ENCODE peak calls at places on chromosomes 1 and 21, in ten cellular contexts. X, Y, J, L, M, Q, F, Z, H and I are unnamed samples.

GRCh38 chr1:66464356-66464755 is 69.6 kb upstream of the SGIP1 start:
- DNase-seq in X (no peak), Y (no peak), J (no peak), L (no peak), M (no peak), Q (no peak), F (no peak), Z (no peak), H (no peak), I (no peak)

GRCh38 chr1:66779475-66780078 is 21.5 kb downstream of the INSL5 start:
- DNase-seq in X (no peak), Y (no peak), J (no peak), L (no peak), M (no peak), Q (no peak), F (no peak), Z (no peak), H (no peak), I (no peak)

GRCh38 chr1:115142616-115143015 is 53.3 kb upstream of the TSPAN2 start:
- DNase-seq in X (no peak), Y (no peak), J (no peak), L (no peak), M (no peak), Q (no peak), F (no peak), Z (no peak), H (no peak), I (no peak)

GRCh38 chr1:157961805-157962762 is 31.4 kb upstream of the KIRREL1 start:
- DNase-seq in X (no peak), Y (no peak), J (no peak), L (no peak), M (no peak), Q (no peak), F (no peak), Z (no peak), H (peak; percentile 78), I (no peak)

GRCh38 chr1:154419620-154420020 is 14.5 kb downstream of the IL6R start:
- DNase-seq in X (peak; percentile 88), Y (no peak), J (peak; percentile 95), L (peak; percentile 80), M (peak; percentile 78), Q (peak; percentile 87), F (peak; percentile 79), Z (peak; percentile 86), H (no peak), I (no peak)

GRCh38 chr1:50422946-50423669 is at the start of gene DMRTA2:
- DNase-seq in X (no peak), Y (peak; percentile 33), J (no peak), L (no peak), M (peak; percentile 64), Q (no peak), F (no peak), Z (no peak), H (no peak), I (no peak)

GRCh38 chr1:246004281-246004680 is 502.8 kb downstream of the SMYD3 start:
- DNase-seq in X (no peak), Y (no peak), J (no peak), L (no peak), M (no peak), Q (no peak), F (peak; percentile 29), Z (no peak), H (no peak), I (no peak)

GRCh38 chr21:39385299-39386145 is 36.6 kb upstream of the HMGN1 start:
- DNase-seq in X (no peak), Y (no peak), J (peak; percentile 51), L (peak; percentile 62), M (peak; percentile 48), Q (peak; percentile 88), F (peak; percentile 90), Z (peak; percentile 47), H (no peak), I (peak; percentile 52)

GRCh38 chr21:35257413-35257812 is 208.3 kb upstream of the RUNX1 start:
- DNase-seq in X (no peak), Y (no peak), J (peak; percentile 76), L (peak; percentile 71), M (no peak), Q (peak; percentile 53), F (peak; percentile 51), Z (peak; percentile 90), H (peak; percentile 69), I (no peak)

GRCh38 chr1:74775735-74776134 is 42.8 kb downstream of the TYW3 start:
- DNase-seq in X (no peak), Y (no peak), J (no peak), L (no peak), M (no peak), Q (no peak), F (no peak), Z (no peak), H (no peak), I (no peak)

GRCh38 chr1:164587617-164588367 is 28.8 kb downstream of the PBX1 start:
- DNase-seq in X (no peak), Y (no peak), J (no peak), L (no peak), M (no peak), Q (no peak), F (no peak), Z (no peak), H (no peak), I (no peak)

GRCh38 chr1:159918041-159918917 is 7.0 kb downstream of the TAGLN2 start:
- DNase-seq in X (peak; percentile 65), Y (no peak), J (no peak), L (no peak), M (no peak), Q (no peak), F (no peak), Z (no peak), H (no peak), I (no peak)

GRCh38 chr1:171653796-171654704 is 1.6 kb upstream of the MYOC start:
- DNase-seq in X (no peak), Y (no peak), J (no peak), L (no peak), M (no peak), Q (no peak), F (no peak), Z (no peak), H (no peak), I (no peak)

GRCh38 chr1:216832192-216832591 is 109.0 kb upstream of the ESRRG start:
- DNase-seq in X (no peak), Y (no peak), J (no peak), L (no peak), M (no peak), Q (no peak), F (no peak), Z (no peak), H (no peak), I (no peak)

GRCh38 chr1:167107456-167107855 is 13.6 kb downstream of the STYXL2 start:
- DNase-seq in X (no peak), Y (no peak), J (no peak), L (no peak), M (no peak), Q (no peak), F (no peak), Z (no peak), H (no peak), I (no peak)

GRCh38 chr1:182054698-182055326 is 6.7 kb downstream of the ZNF648 start:
- DNase-seq in X (peak; percentile 75), Y (no peak), J (peak; percentile 56), L (no peak), M (peak; percentile 31), Q (no peak), F (peak; percentile 42), Z (no peak), H (peak; percentile 36), I (no peak)

GRCh38 chr1:215710340-215710971 is 143.4 kb downstream of the KCTD3 start:
- DNase-seq in X (peak; percentile 45), Y (no peak), J (no peak), L (peak; percentile 31), M (peak; percentile 83), Q (no peak), F (no peak), Z (peak; percentile 1), H (peak; percentile 31), I (no peak)
- TF ChIP-seq CTCF in X (peak; percentile 56), Y (peak; percentile 80), J (no peak), L (peak; percentile 69), M (peak; percentile 90), Q (no peak), F (peak; percentile 47), Z (peak; percentile 44), H (peak; percentile 43), I (no peak)

DNA sequence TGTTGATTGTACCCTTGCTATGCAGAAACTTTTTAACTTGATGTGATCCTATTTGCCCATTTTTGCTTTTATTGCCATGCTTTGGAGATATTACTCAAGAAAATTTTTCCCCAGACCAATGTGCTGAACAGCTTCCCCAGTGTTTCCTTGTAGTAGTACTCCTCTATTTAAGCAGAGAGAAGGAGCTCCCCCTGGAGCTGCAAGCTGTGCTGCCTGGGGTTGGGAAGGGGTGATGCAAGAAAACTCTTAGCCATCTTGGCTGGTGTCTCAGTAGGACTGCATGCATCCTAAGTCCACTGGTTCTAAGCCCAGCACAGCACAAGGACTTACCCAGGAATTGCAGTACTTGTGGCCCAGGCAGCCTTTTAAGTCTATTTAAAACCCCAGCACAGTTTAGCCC is 121.6 kb downstream of the NTMT2 start:
- DNase-seq in X (no peak), Y (no peak), J (no peak), L (no peak), M (no peak), Q (no peak), F (no peak), Z (no peak), H (no peak), I (no peak)
- TF ChIP-seq CTCF in X (no peak), Y (no peak), J (no peak), L (no peak), M (peak; percentile 5), Q (no peak), F (no peak), Z (no peak), H (no peak), I (no peak)

DNA sequence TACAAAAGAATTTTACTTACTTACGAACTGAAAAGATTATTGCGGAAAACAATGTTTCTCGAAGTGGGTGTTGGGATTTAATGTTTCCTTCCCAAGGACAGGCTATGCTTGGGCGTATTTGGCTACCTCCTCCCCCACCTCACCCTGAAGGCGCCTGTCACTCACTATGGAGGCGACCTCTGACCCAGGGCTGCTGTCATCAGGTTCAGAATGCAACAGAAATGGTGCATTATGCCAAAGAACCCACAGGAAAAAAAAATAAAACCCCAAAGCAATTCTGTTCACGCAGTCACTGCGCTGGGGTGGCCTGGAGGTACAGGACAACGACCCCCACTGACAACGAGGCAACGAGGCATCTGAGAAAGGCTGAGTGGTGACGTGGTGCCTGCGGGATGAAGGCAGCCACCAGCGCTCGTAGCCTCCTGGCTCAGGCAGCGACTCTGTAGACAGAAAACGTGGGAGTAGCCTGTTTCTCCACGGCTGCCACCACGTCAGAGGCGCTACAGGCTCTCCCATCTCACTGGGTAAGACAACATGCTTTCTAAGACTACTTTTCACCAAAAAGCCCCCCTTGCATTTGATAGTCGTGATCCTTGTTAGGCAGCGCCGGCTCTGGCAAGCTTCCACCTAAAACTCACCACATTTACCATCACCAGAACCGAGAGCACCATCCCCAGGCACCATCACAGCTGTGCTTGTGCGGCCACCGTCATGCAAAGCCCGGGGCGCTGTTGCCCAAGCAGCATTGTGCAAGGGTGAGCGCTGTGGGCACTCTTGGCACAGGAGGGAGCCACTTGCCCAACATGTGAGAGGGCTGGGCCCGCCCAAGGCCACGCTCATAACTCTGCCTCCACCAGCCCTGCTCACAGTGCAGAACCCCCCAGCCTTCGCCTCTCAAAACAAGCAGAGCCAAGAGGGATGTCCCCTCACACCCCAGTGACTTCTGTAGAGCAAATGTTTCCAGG is 14.3 kb downstream of the NADK start:
- DNase-seq in X (peak; percentile 99), Y (no peak), J (peak; percentile 50), L (no peak), M (no peak), Q (peak; percentile 88), F (no peak), Z (no peak), H (peak; percentile 64), I (no peak)
- TF ChIP-seq CTCF in X (peak; percentile 35), Y (no peak), J (no peak), L (no peak), M (no peak), Q (peak; percentile 14), F (no peak), Z (no peak), H (no peak), I (no peak)

GRCh38 chr1:43454270-43455011 is 710 bp upstream of the HYI start:
- DNase-seq in X (peak; percentile 45), Y (peak; percentile 35), J (peak; percentile 70), L (peak; percentile 60), M (peak; percentile 75), Q (peak; percentile 84), F (peak; percentile 88), Z (peak; percentile 44), H (peak; percentile 94), I (no peak)
- TF ChIP-seq CTCF in X (no peak), Y (no peak), J (no peak), L (no peak), M (no peak), Q (no peak), F (peak; percentile 19), Z (no peak), H (no peak), I (no peak)